ENCODE peak calls at places on chromosomes 6 and 20, in nine cellular contexts. H, B, T, E, G, M, L, Z and F are unnamed samples.

GRCh38 chr20:63101781-63102719 is 95.3 kb upstream of the BHLHE23 start:
- DNase-seq in H (no peak), B (peak), T (no peak), E (peak), G (peak), M (no peak), L (peak), Z (peak), F (peak)

GRCh38 chr20:5080384-5080877 is 39.3 kb downstream of the PCNA start:
- DNase-seq in H (no peak), B (no peak), T (peak), E (peak), G (no peak), M (no peak), L (no peak), Z (peak), F (peak)

GRCh38 chr20:41249781-41250281 is 67.7 kb downstream of the ZHX3 start:
- DNase-seq in H (no peak), B (no peak), T (peak), E (no peak), G (peak), M (no peak), L (no peak), Z (peak), F (no peak)

GRCh38 chr6:148501178-148501590 is 158.5 kb downstream of the SASH1 start:
- DNase-seq in H (no peak), B (no peak), T (peak), E (peak), G (no peak), M (no peak), L (no peak), Z (no peak), F (no peak)

GRCh38 chr6:151317206-151317994 is 74.0 kb downstream of the ZBTB2 start:
- DNase-seq in H (no peak), B (no peak), T (peak), E (no peak), G (no peak), M (peak), L (no peak), Z (no peak), F (no peak)

GRCh38 chr20:37933797-37934633 is 31.1 kb downstream of the VSTM2L start:
- DNase-seq in H (no peak), B (no peak), T (no peak), E (no peak), G (no peak), M (no peak), L (no peak), Z (no peak), F (no peak)

GRCh38 chr6:155142163-155142901 is 121.5 kb upstream of the CLDN20 start:
- DNase-seq in H (no peak), B (no peak), T (no peak), E (no peak), G (no peak), M (no peak), L (no peak), Z (no peak), F (no peak)

GRCh38 chr6:162621246-162621645 is 106.3 kb downstream of the PRKN start:
- DNase-seq in H (no peak), B (no peak), T (peak), E (no peak), G (no peak), M (peak), L (no peak), Z (no peak), F (no peak)

GRCh38 chr20:37867289-37868195 is 35.4 kb upstream of the VSTM2L start:
- DNase-seq in H (no peak), B (no peak), T (no peak), E (no peak), G (no peak), M (no peak), L (no peak), Z (no peak), F (no peak)

GRCh38 chr20:34988176-34988540 is 32.5 kb downstream of the MYH7B start:
- DNase-seq in H (no peak), B (no peak), T (no peak), E (no peak), G (no peak), M (no peak), L (no peak), Z (no peak), F (no peak)

GRCh38 chr6:10033223-10033829 is 381.5 kb downstream of the TFAP2A start:
- DNase-seq in H (peak), B (peak), T (peak), E (no peak), G (no peak), M (peak), L (no peak), Z (no peak), F (no peak)

GRCh38 chr20:6768228-6769185 is 1.0 kb downstream of the BMP2 start:
- DNase-seq in H (no peak), B (peak), T (no peak), E (peak), G (peak), M (no peak), L (no peak), Z (no peak), F (no peak)

GRCh38 chr20:48695255-48695654 is 132.5 kb downstream of the PREX1 start:
- DNase-seq in H (no peak), B (no peak), T (no peak), E (no peak), G (no peak), M (no peak), L (no peak), Z (no peak), F (no peak)